ENCODE peak calls at places on chromosomes 16 and 17, in seven cellular contexts. D, C, O, Z, I, N and Y are unnamed samples.

GRCh38 chr16:65120811-65121721 is 797 bp downstream of the CDH11 start:
- DNase-seq in I (no peak), O (peak), N (peak), Z (no peak), C (peak), D (peak), Y (no peak)

GRCh38 chr16:86970726-86971125 is 346.5 kb downstream of the C16orf95 start:
- DNase-seq in O (no peak), D (no peak), C (no peak), N (no peak), I (no peak), Z (no peak), Y (no peak)

GRCh38 chr17:77963441-77963840 is 4.9 kb downstream of the TNRC6C start:
- DNase-seq in D (no peak), N (peak), O (no peak), C (peak), I (peak), Z (no peak), Y (peak)

GRCh38 chr17:73005360-73005759 is 87.1 kb downstream of the SLC39A11 start:
- DNase-seq in O (peak), D (no peak), Z (no peak), N (no peak), I (no peak), C (no peak), Y (no peak)

GRCh38 chr17:78184311-78184710 is 2.5 kb downstream of the TK1 start:
- DNase-seq in C (peak), Z (peak), I (no peak), O (no peak), N (no peak), D (no peak), Y (no peak)

GRCh38 chr17:74527081-74527480 is 4.2 kb downstream of the CD300LB start:
- DNase-seq in Z (no peak), C (no peak), O (no peak), I (no peak), D (no peak), N (no peak), Y (no peak)

GRCh38 chr17:59762022-59762825 is 54.8 kb downstream of the VMP1 start:
- DNase-seq in Z (no peak), N (peak), I (no peak), O (no peak), C (no peak), D (no peak), Y (no peak)

GRCh38 chr16:9645911-9646310 is 536.3 kb downstream of the GRIN2A start:
- DNase-seq in N (no peak), I (no peak), D (peak), O (no peak), C (no peak), Z (no peak), Y (no peak)

GRCh38 chr16:86171329-86171728 is 272.4 kb downstream of the IRF8 start:
- DNase-seq in Z (no peak), D (no peak), O (no peak), I (no peak), N (peak), C (no peak), Y (no peak)

GRCh38 chr17:47785538-47786123 is 36.0 kb downstream of the OSBPL7 start:
- DNase-seq in I (no peak), Z (no peak), D (peak), C (no peak), O (no peak), N (peak), Y (peak)

GRCh38 chr17:73593249-73593965 is 50.8 kb downstream of the SDK2 start:
- DNase-seq in C (no peak), O (no peak), I (no peak), Z (no peak), D (no peak), N (no peak), Y (no peak)

GRCh38 chr16:78446486-78446885 is 347.0 kb downstream of the WWOX start:
- DNase-seq in I (no peak), D (no peak), Z (no peak), O (no peak), C (no peak), N (no peak), Y (no peak)

GRCh38 chr17:18362509-18363020 is 785 bp downstream of the SHMT1 start:
- DNase-seq in Z (peak), I (peak), C (peak), D (peak), O (peak), N (no peak), Y (no peak)

GRCh38 chr16:75761111-75761510 is 34.8 kb upstream of the CPHXL start:
- DNase-seq in I (no peak), C (no peak), N (peak), Z (no peak), D (no peak), O (no peak), Y (no peak)

GRCh38 chr17:34665803-34666763 is 86.7 kb downstream of the TMEM132E start:
- DNase-seq in Z (no peak), I (no peak), O (peak), C (no peak), N (no peak), D (peak), Y (no peak)

GRCh38 chr16:66899945-66900688 is 18.6 kb downstream of the CDH16 start:
- DNase-seq in N (peak), O (no peak), C (peak), Z (peak), I (peak), D (no peak), Y (peak)

GRCh38 chr17:7407483-7408231 is at the start of gene NLGN2:
- DNase-seq in Z (no peak), D (no peak), N (no peak), O (no peak), C (no peak), I (no peak), Y (no peak)

GRCh38 chr17:79840989-79841286 is 1.7 kb upstream of the CBX4 start:
- DNase-seq in O (no peak), Z (no peak), C (no peak), N (no peak), D (no peak), I (no peak), Y (no peak)

GRCh38 chr16:49776085-49776501 is 79.8 kb downstream of the ZNF423 start:
- DNase-seq in I (no peak), N (no peak), O (no peak), Z (no peak), C (no peak), D (peak), Y (no peak)

GRCh38 chr17:18958611-18959010 is 6.6 kb downstream of the SLC5A10 start:
- DNase-seq in N (no peak), O (no peak), D (no peak), I (no peak), Z (no peak), C (no peak), Y (no peak)

GRCh38 chr16:13150181-13150885 is 248.9 kb downstream of the SHISA9 start:
- DNase-seq in I (no peak), N (no peak), O (no peak), C (no peak), Z (no peak), D (no peak), Y (no peak)

GRCh38 chr17:40350410-40351184 is 13.9 kb downstream of the GJD3 start:
- DNase-seq in D (no peak), I (no peak), C (no peak), O (no peak), Z (no peak), N (no peak), Y (peak)

GRCh38 chr16:75288181-75288580 is 36.8 kb upstream of the BCAR1 start:
- DNase-seq in O (no peak), D (no peak), Z (no peak), N (no peak), I (no peak), C (no peak), Y (no peak)

GRCh38 chr17:64358261-64358788 is 32.3 kb downstream of the PECAM1 start:
- DNase-seq in O (no peak), D (no peak), Z (no peak), C (no peak), I (no peak), N (no peak), Y (no peak)

GRCh38 chr17:29176500-29177351 is 3.5 kb downstream of the MYO18A start:
- DNase-seq in N (peak), D (peak), I (no peak), C (peak), Z (peak), O (peak), Y (peak)

GRCh38 chr16:11632455-11632921 is 35.8 kb upstream of the SNN start:
- DNase-seq in D (no peak), Z (peak), O (peak), N (peak), I (peak), C (peak), Y (no peak)

GRCh38 chr16:87076331-87076949 is 240.8 kb downstream of the C16orf95 start:
- DNase-seq in D (no peak), I (no peak), Z (no peak), O (peak), N (no peak), C (no peak), Y (no peak)

GRCh38 chr16:20393801-20394637 is 10.5 kb downstream of the PDILT start:
- DNase-seq in Z (no peak), D (no peak), C (no peak), O (peak), N (no peak), I (no peak), Y (no peak)
- TF ChIP-seq POLR2A in Z (no peak), D (no peak), C (no peak), O (no peak), N (no peak), I (no peak), Y (no peak)

DNA sequence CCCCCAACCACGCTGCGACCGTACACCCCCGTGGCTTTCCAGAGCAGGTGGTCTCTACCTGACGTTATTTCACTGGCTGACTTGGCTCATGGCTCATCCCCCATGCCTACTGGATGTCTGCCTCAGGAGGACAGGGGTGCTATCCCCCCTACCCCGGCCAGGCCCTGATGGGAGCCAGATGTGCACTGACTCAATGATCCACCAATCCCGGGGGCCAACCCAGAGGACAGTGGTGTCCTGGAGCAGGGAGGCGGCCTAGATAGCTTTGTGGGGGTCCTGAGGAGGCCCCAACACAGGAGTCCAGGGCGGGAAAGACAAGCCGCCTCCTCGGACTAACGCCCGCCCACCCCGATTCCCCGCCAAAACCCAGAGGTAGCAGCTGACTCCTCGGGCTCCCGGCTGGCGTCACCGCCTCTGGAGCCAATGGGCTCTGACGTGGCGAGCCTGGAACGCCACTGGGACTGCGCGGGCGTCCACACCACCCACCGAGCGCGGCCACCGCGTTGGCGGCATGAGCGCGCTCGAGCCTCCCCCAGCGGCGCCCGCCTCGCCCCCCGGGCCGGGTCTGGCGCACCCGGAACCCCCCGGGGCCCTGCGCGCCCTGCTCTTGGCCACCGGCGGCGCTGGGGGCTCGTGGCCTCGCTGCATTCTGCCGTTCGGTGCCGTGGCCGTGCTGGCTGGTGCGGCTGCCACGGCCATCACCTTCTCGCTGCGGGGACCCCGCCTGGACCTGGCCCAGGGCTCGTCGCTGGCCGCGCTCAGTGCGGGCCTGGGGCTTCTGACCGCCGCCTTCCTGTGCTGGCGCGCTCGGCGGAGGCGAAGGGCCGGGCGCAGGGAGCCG is 3.6 kb upstream of the NTN3 start:
- DNase-seq in I (peak), D (peak), Z (peak), C (peak), N (peak), O (peak), Y (peak)
- TF ChIP-seq POLR2A in I (peak), D (no peak), Z (peak), C (peak), N (no peak), O (no peak), Y (peak)

DNA sequence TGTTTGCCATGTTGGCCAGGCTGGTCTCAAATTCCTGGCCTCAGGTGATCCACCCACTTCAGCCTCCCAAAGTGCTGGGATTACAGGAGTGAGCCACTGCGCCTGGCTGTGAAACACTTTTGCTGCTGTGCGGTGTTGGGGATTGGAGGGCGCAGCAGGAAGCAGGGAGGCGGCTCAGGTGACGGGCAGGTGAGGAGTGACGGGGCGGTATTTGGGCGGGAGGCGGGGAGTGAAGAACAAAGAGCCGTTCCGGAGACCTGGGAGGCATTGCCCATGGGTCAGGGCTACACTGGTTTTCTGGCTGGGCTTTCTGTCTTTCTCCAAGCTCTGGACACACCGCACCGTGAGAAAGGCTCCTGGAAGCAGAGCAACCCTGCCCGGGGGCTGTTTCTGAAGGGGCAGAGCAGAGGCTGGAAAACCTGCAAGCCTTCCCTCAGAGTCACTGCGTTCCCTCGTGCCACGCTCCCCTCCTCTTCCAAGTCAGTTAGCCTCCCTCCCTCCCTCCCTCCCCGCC is 22.1 kb downstream of the CRISPLD2 start:
- DNase-seq in C (no peak), D (peak), I (no peak), N (no peak), O (no peak), Z (peak), Y (no peak)
- TF ChIP-seq POLR2A in C (no peak), D (no peak), I (no peak), N (no peak), O (no peak), Z (peak), Y (no peak)

GRCh38 chr16:52460652-52461172 is 86.2 kb downstream of the TOX3 start:
- DNase-seq in Z (no peak), I (no peak), D (no peak), O (no peak), C (no peak), N (no peak), Y (no peak)
- TF ChIP-seq POLR2A in Z (no peak), I (no peak), D (no peak), O (no peak), C (no peak), N (no peak), Y (no peak)

GRCh38 chr17:81516439-81516838 is 3.8 kb upstream of the ACTG1 start:
- DNase-seq in Z (no peak), I (no peak), N (no peak), O (no peak), C (no peak), D (no peak), Y (no peak)
- TF ChIP-seq POLR2A in Z (no peak), I (no peak), N (no peak), O (no peak), C (no peak), D (no peak), Y (no peak)

GRCh38 chr17:49229805-49230600 is 584 bp downstream of the PHOSPHO1 start:
- DNase-seq in N (no peak), D (no peak), C (no peak), Z (no peak), O (no peak), I (no peak), Y (peak)

GRCh38 chr17:49231563-49231894 is 942 bp upstream of the PHOSPHO1 start:
- DNase-seq in Z (no peak), I (no peak), O (no peak), C (no peak), D (no peak), N (no peak), Y (no peak)

GRCh38 chr17:49227436-49228261 is 2.9 kb downstream of the PHOSPHO1 start:
- DNase-seq in D (peak), Z (peak), C (no peak), O (peak), I (peak), N (peak), Y (peak)

GRCh38 chr17:49229076-49229804 is 1.3 kb downstream of the PHOSPHO1 start:
- DNase-seq in Z (no peak), D (no peak), O (no peak), I (no peak), N (no peak), C (no peak), Y (no peak)

GRCh38 chr17:49230636-49231562 is at the start of gene PHOSPHO1:
- DNase-seq in O (peak), I (peak), C (peak), Z (peak), N (peak), D (peak), Y (peak)
- TF ChIP-seq POLR2A in O (no peak), I (no peak), C (no peak), Z (no peak), N (no peak), D (no peak), Y (peak)

GRCh38 chr17:38870259-38871165 is 654 bp downstream of the LASP1 start:
- DNase-seq in O (peak), C (peak), Z (peak), I (peak), N (peak), D (peak), Y (peak)
- TF ChIP-seq POLR2A in O (no peak), C (no peak), Z (no peak), I (no peak), N (no peak), D (no peak), Y (peak)